ENCODE peak calls at places on chromosomes 12 and 14, in seven cellular contexts. V, A, R, X, L, O and T are unnamed samples.

GRCh38 chr12:418432-418831 is 17.0 kb downstream of the CCDC77 start:
- DNase-seq in A (no peak), O (no peak), L (no peak), V (no peak), X (no peak), R (no peak), T (no peak)

GRCh38 chr12:12056951-12057350 is 13.8 kb upstream of the BCL2L14 start:
- DNase-seq in L (no peak), X (no peak), O (no peak), A (no peak), V (no peak), R (no peak), T (no peak)

GRCh38 chr14:101198398-101199027 is 295.0 kb upstream of the RTL1 start:
- DNase-seq in A (no peak), O (no peak), V (no peak), R (no peak), L (no peak), X (no peak), T (no peak)

GRCh38 chr12:31507966-31508365 is 83.0 kb downstream of the DENND5B start:
- DNase-seq in R (no peak), V (peak), A (peak), O (no peak), L (peak), X (no peak), T (no peak)

GRCh38 chr14:21044106-21044618 is 2.0 kb downstream of the RNASE7 start:
- DNase-seq in A (no peak), V (no peak), R (no peak), O (no peak), X (no peak), L (no peak), T (no peak)

GRCh38 chr12:74725154-74725553 is 187.5 kb downstream of the ATXN7L3B start:
- DNase-seq in A (peak), R (no peak), O (no peak), L (peak), X (peak), V (no peak), T (no peak)

GRCh38 chr12:29634057-29634456 is 136.6 kb upstream of the OVCH1 start:
- DNase-seq in X (peak), O (no peak), L (peak), V (no peak), A (peak), R (no peak), T (peak)

GRCh38 chr14:65318636-65319506 is 93.7 kb upstream of the FUT8 start:
- DNase-seq in V (no peak), R (no peak), L (no peak), A (no peak), X (no peak), O (no peak), T (no peak)

GRCh38 chr12:2613674-2614073 is 181.1 kb upstream of the FKBP4 start:
- DNase-seq in L (peak), O (no peak), A (peak), X (no peak), R (no peak), V (peak), T (peak)

GRCh38 chr14:39704581-39704980 is 272.3 kb upstream of the FBXO33 start:
- DNase-seq in A (no peak), R (no peak), V (no peak), X (no peak), O (no peak), L (no peak), T (no peak)

GRCh38 chr12:95096852-95097251 is 23.4 kb upstream of the NR2C1 start:
- DNase-seq in O (no peak), X (no peak), A (peak), V (no peak), L (peak), R (no peak), T (no peak)

GRCh38 chr12:52249041-52249461 is 16.0 kb downstream of the KRT7 start:
- DNase-seq in L (no peak), O (no peak), X (no peak), R (no peak), A (no peak), V (no peak), T (no peak)

GRCh38 chr12:112183141-112183581 is 57.8 kb downstream of the TRAFD1 start:
- DNase-seq in L (peak), R (no peak), A (peak), X (no peak), O (no peak), V (peak), T (no peak)

GRCh38 chr14:104551851-104552737 is 27.5 kb upstream of the C14orf180 start:
- DNase-seq in L (no peak), V (no peak), X (no peak), O (no peak), A (no peak), R (no peak), T (no peak)

DNA sequence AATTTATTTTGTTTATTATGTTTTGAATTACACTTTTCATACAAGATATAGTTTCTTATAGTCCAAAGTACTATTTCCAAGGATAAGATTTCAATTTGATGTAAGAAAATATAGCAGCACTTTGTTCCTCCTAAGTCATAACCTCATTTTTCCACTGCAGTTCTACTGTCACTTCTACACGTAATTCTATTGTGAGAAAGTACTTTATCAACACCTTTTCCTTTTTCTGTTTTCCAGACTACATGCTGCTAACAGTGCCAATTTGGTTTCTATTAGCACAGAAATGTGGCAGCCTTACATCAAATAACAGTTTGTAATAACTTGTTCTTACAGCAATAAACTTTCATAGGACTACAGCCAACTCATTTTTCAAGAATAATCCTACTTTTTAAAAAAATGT is 45.0 kb downstream of the RPS6KA5 start:
- DNase-seq in V (no peak), A (no peak), L (no peak), O (no peak), X (no peak), R (no peak), T (no peak)
- H3K4me3 ChIP-seq in V (no peak), A (no peak), L (no peak), O (no peak), X (no peak), R (no peak), T (no peak)

GRCh38 chr12:132407525-132407924 is 78.1 kb upstream of the GALNT9 start:
- DNase-seq in O (no peak), R (no peak), V (no peak), X (no peak), L (no peak), A (no peak), T (no peak)
- H3K4me3 ChIP-seq in O (no peak), R (no peak), V (no peak), X (no peak), L (no peak), A (no peak), T (no peak)

GRCh38 chr14:53218161-53218560 is 65.0 kb upstream of the DDHD1 start:
- DNase-seq in R (no peak), O (no peak), A (no peak), V (no peak), L (no peak), X (no peak), T (no peak)
- H3K4me3 ChIP-seq in R (peak), O (peak), A (peak), V (peak), L (peak), X (peak), T (peak)

DNA sequence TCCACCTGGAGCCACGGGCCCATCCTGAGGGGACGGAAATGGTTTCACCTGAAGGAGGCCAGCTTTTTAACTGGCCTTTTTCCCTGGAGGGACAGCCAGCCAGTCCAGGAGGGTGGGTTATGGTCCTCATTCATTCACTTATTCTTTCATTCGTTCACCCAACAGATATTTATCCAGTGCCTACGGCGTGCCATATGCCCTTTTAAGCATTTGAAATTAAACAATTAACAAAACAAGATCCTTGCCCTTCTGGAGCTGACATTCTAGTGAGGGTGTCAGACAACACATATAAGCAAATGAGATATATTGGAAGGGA is 438 bp upstream of the ABCB9 start:
- DNase-seq in L (no peak), X (no peak), V (no peak), A (no peak), O (no peak), R (no peak), T (no peak)
- H3K4me3 ChIP-seq in L (no peak), X (no peak), V (no peak), A (no peak), O (no peak), R (no peak), T (no peak)

GRCh38 chr12:68364893-68365725 is 32.9 kb upstream of the MDM1 start:
- DNase-seq in L (peak), A (peak), V (peak), R (peak), O (no peak), X (peak), T (peak)
- H3K4me3 ChIP-seq in L (peak), A (peak), V (peak), R (peak), O (peak), X (no peak), T (peak)

DNA sequence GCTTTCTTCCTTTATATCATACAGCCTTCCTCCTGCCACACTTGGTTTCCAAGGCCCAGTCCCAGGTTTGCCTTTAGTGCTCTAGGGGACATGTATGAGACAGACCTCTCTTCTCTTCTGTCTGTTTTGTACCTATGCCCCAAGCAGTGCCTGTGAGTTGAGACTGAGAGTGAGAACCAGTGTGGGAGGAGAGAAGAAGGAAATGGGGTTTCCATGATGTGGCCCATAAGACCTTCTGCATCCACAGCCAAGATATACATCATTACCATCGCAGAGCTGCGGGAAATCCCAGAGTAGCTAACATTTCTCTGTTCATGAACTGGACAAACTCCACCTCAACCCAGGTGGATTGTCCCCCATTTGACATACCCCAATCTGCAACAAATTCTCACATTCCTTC is 2.8 kb downstream of the TESPA1 start:
- DNase-seq in V (no peak), X (no peak), R (no peak), L (no peak), A (no peak), O (no peak), T (no peak)
- H3K4me3 ChIP-seq in V (no peak), X (no peak), R (no peak), L (no peak), A (no peak), O (no peak), T (no peak)

GRCh38 chr14:49636866-49637265 is 1.8 kb upstream of the DNAAF2 start:
- DNase-seq in X (no peak), V (no peak), R (no peak), L (no peak), A (no peak), O (no peak), T (no peak)
- H3K4me3 ChIP-seq in X (no peak), V (no peak), R (no peak), L (no peak), A (no peak), O (no peak), T (no peak)

GRCh38 chr12:122730215-122731014 is at the start of gene HCAR1:
- DNase-seq in A (no peak), R (peak), V (no peak), L (no peak), X (no peak), O (no peak), T (no peak)
- H3K4me3 ChIP-seq in A (peak), R (peak), V (no peak), L (no peak), X (no peak), O (no peak), T (no peak)

DNA sequence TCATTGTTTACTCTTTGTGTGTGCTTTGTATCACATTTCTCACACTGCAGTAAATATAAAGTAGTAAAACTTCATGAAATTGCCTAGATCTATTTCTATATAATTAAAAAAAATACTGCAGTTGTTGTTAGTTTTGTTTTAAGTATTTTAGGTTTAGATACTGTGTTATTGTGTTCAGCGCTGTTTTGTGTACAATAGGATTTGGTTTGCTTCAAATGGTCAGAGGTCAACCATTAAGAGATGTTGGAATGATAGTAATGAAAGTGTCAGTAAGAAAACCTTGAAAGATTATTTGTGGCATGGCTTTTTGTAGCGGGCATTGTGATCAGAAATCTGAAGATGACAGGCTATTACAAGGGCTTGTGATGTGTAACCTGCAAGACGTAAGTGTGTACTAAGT is 67.9 kb downstream of the RAD51B start:
- DNase-seq in X (no peak), O (no peak), V (no peak), L (no peak), R (no peak), A (no peak), T (no peak)
- H3K4me3 ChIP-seq in X (no peak), O (no peak), V (no peak), L (no peak), R (no peak), A (no peak), T (no peak)

GRCh38 chr12:7642876-7643309 is 22.8 kb downstream of the APOBEC1 start:
- DNase-seq in X (no peak), R (peak), V (no peak), L (no peak), A (no peak), O (no peak), T (no peak)

GRCh38 chr12:7638064-7638763 is 27.5 kb downstream of the APOBEC1 start:
- DNase-seq in A (no peak), V (no peak), X (peak), O (peak), R (no peak), L (no peak), T (no peak)

GRCh38 chr12:7637641-7638040 is 28.1 kb downstream of the APOBEC1 start:
- DNase-seq in R (no peak), O (no peak), A (no peak), L (no peak), X (no peak), V (no peak), T (no peak)

GRCh38 chr12:7642287-7642686 is 23.4 kb downstream of the APOBEC1 start:
- DNase-seq in A (no peak), R (no peak), V (no peak), L (no peak), X (no peak), O (no peak), T (no peak)

GRCh38 chr12:7638764-7639570 is 26.7 kb downstream of the APOBEC1 start:
- DNase-seq in R (peak), L (peak), V (peak), O (peak), A (peak), X (peak), T (peak)
- H3K4me3 ChIP-seq in R (no peak), L (no peak), V (no peak), O (peak), A (peak), X (peak), T (peak)